ENCODE peak calls at places on chromosomes 5 and 9, in five cellular contexts. E, S, O, M and U are unnamed samples.

GRCh38 chr9:69476016-69476415 is 151.0 kb downstream of the ENTREP1 start:
- DNase-seq in E (no peak), S (no peak), O (no peak), M (no peak), U (no peak)

GRCh38 chr5:112548246-112548982 is 129.3 kb upstream of the EPB41L4A start:
- DNase-seq in E (no peak), S (no peak), O (peak; percentile 95), M (peak; percentile 38), U (no peak)

GRCh38 chr5:172008689-172009141 is 2.3 kb upstream of the FBXW11 start:
- DNase-seq in E (no peak), S (no peak), O (peak; percentile 95), M (no peak), U (no peak)

GRCh38 chr5:153572393-153572930 is 82.0 kb downstream of the GRIA1 start:
- DNase-seq in E (no peak), S (no peak), O (no peak), M (no peak), U (peak; percentile 5)

GRCh38 chr9:107051392-107051791 is 188.4 kb downstream of the ZNF462 start:
- DNase-seq in E (no peak), S (no peak), O (no peak), M (no peak), U (no peak)

GRCh38 chr5:6899215-6899614 is 186.0 kb downstream of the TENT4A start:
- DNase-seq in E (no peak), S (no peak), O (no peak), M (peak; percentile 11), U (no peak)

GRCh38 chr5:156834916-156835315 is 15.2 kb upstream of the PPP1R2B start:
- DNase-seq in E (no peak), S (no peak), O (no peak), M (no peak), U (no peak)

GRCh38 chr5:112312295-112312694 is 106.8 kb downstream of the EPB41L4A start:
- DNase-seq in E (no peak), S (no peak), O (no peak), M (no peak), U (no peak)

GRCh38 chr5:74185599-74185998 is 454.9 kb downstream of the ENC1 start:
- DNase-seq in E (no peak), S (no peak), O (no peak), M (no peak), U (no peak)

GRCh38 chr5:57215629-57216195 is 41.9 kb downstream of the GPBP1 start:
- DNase-seq in E (no peak), S (no peak), O (no peak), M (no peak), U (no peak)

GRCh38 chr5:175772747-175773533 is 98.4 kb upstream of the CPLX2 start:
- DNase-seq in E (no peak), S (no peak), O (no peak), M (no peak), U (no peak)

GRCh38 chr9:2565676-2566340 is 55.8 kb upstream of the VLDLR start:
- DNase-seq in E (no peak), S (no peak), O (no peak), M (no peak), U (no peak)

GRCh38 chr9:94083384-94083783 is 880 bp upstream of the PTPDC1 start:
- DNase-seq in E (no peak), S (no peak), O (no peak), M (no peak), U (no peak)

DNA sequence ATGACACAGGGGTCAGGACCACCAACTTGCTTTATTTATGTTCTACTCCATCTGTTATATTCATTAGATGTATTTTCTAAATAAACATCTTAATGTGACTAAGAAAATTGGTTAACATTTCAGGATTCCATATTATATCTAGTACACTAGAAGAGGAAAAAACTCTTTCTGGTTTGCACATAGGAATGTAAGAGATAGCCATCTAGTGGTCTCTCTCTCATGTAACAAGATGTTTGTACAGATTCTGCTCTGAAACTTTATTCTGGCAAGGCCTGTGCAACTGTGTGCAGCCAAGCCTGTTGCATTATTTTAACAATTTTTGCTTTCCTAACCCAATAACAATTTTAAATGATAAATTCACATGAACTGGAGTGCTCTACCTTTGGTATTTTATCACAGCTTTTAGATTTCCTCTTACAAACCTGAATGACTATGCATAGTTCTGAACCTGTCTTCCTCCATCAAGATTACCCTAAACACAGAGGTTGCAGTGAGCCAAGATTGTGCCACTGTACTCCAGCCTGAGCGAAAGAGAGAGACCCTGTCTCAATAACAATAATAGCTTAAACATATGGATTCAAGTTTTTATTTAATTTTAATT is 148.1 kb downstream of the GIN1 start:
- DNase-seq in E (no peak), S (no peak), O (no peak), M (no peak), U (no peak)
- TF ChIP-seq CTCF in E (peak; percentile 29), S (peak; percentile 21), O (peak; percentile 58), M (no peak), U (peak; percentile 59)

DNA sequence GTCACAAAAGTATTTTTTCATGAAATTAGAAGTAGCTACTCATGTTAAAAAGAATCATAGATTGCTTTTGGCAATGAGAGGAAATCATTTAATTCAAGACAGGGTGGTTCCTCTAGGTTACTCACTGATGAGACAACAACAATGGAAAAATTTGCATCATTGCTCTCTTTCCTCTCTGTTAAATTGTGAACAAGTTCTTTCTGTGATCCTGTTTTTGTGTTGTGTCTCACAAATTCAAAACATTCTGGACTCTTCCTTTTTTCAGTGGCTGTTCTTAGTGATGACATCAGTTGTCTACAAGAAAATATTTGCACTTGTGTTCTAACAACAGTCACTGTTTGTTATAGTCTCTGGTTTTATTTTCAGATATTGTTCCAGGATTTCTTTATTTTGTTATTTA is 95.3 kb downstream of the XRCC4 start:
- DNase-seq in E (no peak), S (no peak), O (no peak), M (no peak), U (no peak)
- TF ChIP-seq CTCF in E (no peak), S (no peak), O (no peak), M (no peak), U (no peak)

GRCh38 chr5:159290741-159291140 is 27.7 kb downstream of the UBLCP1 start:
- DNase-seq in E (no peak), S (no peak), O (no peak), M (no peak), U (no peak)

GRCh38 chr5:159286420-159287035 is 23.4 kb downstream of the UBLCP1 start:
- DNase-seq in E (no peak), S (no peak), O (no peak), M (peak; percentile 11), U (no peak)
- TF ChIP-seq CTCF in E (peak; percentile 24), S (no peak), O (peak; percentile 55), M (no peak), U (peak; percentile 66)

DNA sequence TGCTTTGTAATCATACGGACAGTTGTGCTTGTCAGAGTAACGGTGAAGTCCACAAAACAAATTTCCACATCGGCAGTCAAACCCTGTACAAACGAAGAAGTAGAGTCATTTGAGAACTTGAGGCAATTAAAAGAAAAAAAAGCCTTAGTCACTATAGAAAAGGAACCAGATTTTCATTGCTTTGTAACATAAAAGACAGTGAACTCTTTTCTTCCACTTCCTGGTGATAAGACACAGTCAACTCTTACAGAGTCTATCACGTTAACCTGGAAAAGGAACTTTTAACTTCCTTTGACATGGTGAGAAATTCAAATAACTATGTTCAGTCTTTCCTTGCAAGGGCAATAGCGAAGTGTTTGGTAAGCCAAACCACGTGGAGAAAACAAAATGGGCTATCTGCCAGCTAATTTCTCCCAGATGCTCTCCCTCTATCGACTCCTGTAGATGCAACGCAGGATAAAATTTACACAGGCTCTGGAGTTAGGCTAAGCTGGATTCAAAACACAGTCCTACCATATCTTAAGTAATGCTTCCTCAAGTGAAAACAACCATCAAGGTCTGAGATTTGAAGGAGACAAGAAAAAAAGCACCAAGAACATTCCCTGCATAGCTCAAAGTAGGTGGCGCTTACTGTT is 8.9 kb downstream of the ZFAND5 start:
- DNase-seq in E (no peak), S (no peak), O (no peak), M (no peak), U (no peak)
- TF ChIP-seq CTCF in E (no peak), S (no peak), O (no peak), M (no peak), U (no peak)

GRCh38 chr9:37331871-37332270 is 90.6 kb upstream of the GRHPR start:
- DNase-seq in E (no peak), S (no peak), O (no peak), M (no peak), U (no peak)

GRCh38 chr9:37332581-37332980 is 89.9 kb upstream of the GRHPR start:
- DNase-seq in E (no peak), S (no peak), O (no peak), M (no peak), U (no peak)

GRCh38 chr9:37335238-37335637 is 87.3 kb upstream of the GRHPR start:
- DNase-seq in E (no peak), S (no peak), O (no peak), M (no peak), U (no peak)

GRCh38 chr9:37336150-37336549 is 86.3 kb upstream of the GRHPR start:
- DNase-seq in E (no peak), S (no peak), O (no peak), M (no peak), U (no peak)

GRCh38 chr9:37333288-37333687 is 89.2 kb upstream of the GRHPR start:
- DNase-seq in E (no peak), S (no peak), O (no peak), M (no peak), U (no peak)
- TF ChIP-seq CTCF in E (no peak), S (no peak), O (no peak), M (no peak), U (peak; percentile 37)

GRCh38 chr9:19174127-19174921 is 47.0 kb upstream of the PLIN2 start:
- DNase-seq in E (peak; percentile 80), S (no peak), O (peak; percentile 96), M (peak; percentile 48), U (peak; percentile 16)
- TF ChIP-seq CTCF in E (peak; percentile 55), S (peak; percentile 53), O (peak; percentile 55), M (peak; percentile 40), U (peak; percentile 78)

GRCh38 chr5:138610468-138611294 is 35.5 kb upstream of the HSPA9 start:
- DNase-seq in E (peak; percentile 19), S (no peak), O (no peak), M (no peak), U (peak; percentile 25)
- TF ChIP-seq CTCF in E (peak; percentile 15), S (peak; percentile 29), O (peak; percentile 67), M (peak; percentile 29), U (peak; percentile 55)

GRCh38 chr9:79116064-79116463 is 455.7 kb upstream of the TLE4 start:
- DNase-seq in E (no peak), S (no peak), O (no peak), M (no peak), U (no peak)
- TF ChIP-seq CTCF in E (no peak), S (no peak), O (peak; percentile 14), M (no peak), U (no peak)